ENCODE peak calls at places on chromosomes 12 and 14, in six cellular contexts. One of them, this sample, is unnamed.

GRCh38 chr12:3381059-3382047 is 109.7 kb upstream of the PRMT8 start:
- DNase-seq in left ventricle myocardium inferior: no peak
- DNase-seq in fibroblast of the aortic adventitia: peak; percentile 17
- DNase-seq in stimulated activated CD4-positive, alpha-beta T cell treated with anti-CD3 and anti-CD28 coated beads, Interleukin-12 subunit alpha, Interleukin-12 subunit beta, amount 100 ng/mL, for 4 hours: no peak
- DNase-seq in A549: no peak
- DNase-seq in nephron progenitor cell: no peak
- DNase-seq in this sample: peak; percentile 32

GRCh38 chr12:102957339-102958050 is at the start of gene ASCL1:
- DNase-seq in stimulated activated CD4-positive, alpha-beta T cell treated with anti-CD3 and anti-CD28 coated beads, Interleukin-12 subunit alpha, Interleukin-12 subunit beta, amount 100 ng/mL, for 4 hours: no peak
- DNase-seq in A549: no peak
- DNase-seq in nephron progenitor cell: peak; percentile 44
- DNase-seq in fibroblast of the aortic adventitia: peak; percentile 28
- DNase-seq in left ventricle myocardium inferior: no peak
- DNase-seq in this sample: no peak

GRCh38 chr12:89597210-89597609 is 71.4 kb upstream of the POC1B start:
- DNase-seq in stimulated activated CD4-positive, alpha-beta T cell treated with anti-CD3 and anti-CD28 coated beads, Interleukin-12 subunit alpha, Interleukin-12 subunit beta, amount 100 ng/mL, for 4 hours: no peak
- DNase-seq in A549: no peak
- DNase-seq in left ventricle myocardium inferior: no peak
- DNase-seq in fibroblast of the aortic adventitia: no peak
- DNase-seq in nephron progenitor cell: no peak
- DNase-seq in this sample: no peak

GRCh38 chr12:95763809-95764253 is 26.7 kb downstream of the NTN4 start:
- DNase-seq in stimulated activated CD4-positive, alpha-beta T cell treated with anti-CD3 and anti-CD28 coated beads, Interleukin-12 subunit alpha, Interleukin-12 subunit beta, amount 100 ng/mL, for 4 hours: no peak
- DNase-seq in A549: peak; percentile 75
- DNase-seq in fibroblast of the aortic adventitia: peak; percentile 83
- DNase-seq in nephron progenitor cell: no peak
- DNase-seq in left ventricle myocardium inferior: no peak
- DNase-seq in this sample: no peak

GRCh38 chr14:68649461-68650189 is 143.2 kb downstream of the ZFP36L1 start:
- DNase-seq in A549: no peak
- DNase-seq in fibroblast of the aortic adventitia: peak; percentile 58
- DNase-seq in left ventricle myocardium inferior: no peak
- DNase-seq in nephron progenitor cell: no peak
- DNase-seq in stimulated activated CD4-positive, alpha-beta T cell treated with anti-CD3 and anti-CD28 coated beads, Interleukin-12 subunit alpha, Interleukin-12 subunit beta, amount 100 ng/mL, for 4 hours: no peak
- DNase-seq in this sample: no peak

GRCh38 chr14:35406811-35407630 is 2.5 kb upstream of the NFKBIA start:
- DNase-seq in left ventricle myocardium inferior: no peak
- DNase-seq in fibroblast of the aortic adventitia: peak; percentile 82
- DNase-seq in nephron progenitor cell: no peak
- DNase-seq in stimulated activated CD4-positive, alpha-beta T cell treated with anti-CD3 and anti-CD28 coated beads, Interleukin-12 subunit alpha, Interleukin-12 subunit beta, amount 100 ng/mL, for 4 hours: no peak
- DNase-seq in A549: peak; percentile 86
- DNase-seq in this sample: no peak

GRCh38 chr12:113247123-113248045 is 26.1 kb downstream of the TPCN1 start:
- DNase-seq in stimulated activated CD4-positive, alpha-beta T cell treated with anti-CD3 and anti-CD28 coated beads, Interleukin-12 subunit alpha, Interleukin-12 subunit beta, amount 100 ng/mL, for 4 hours: no peak
- DNase-seq in A549: no peak
- DNase-seq in nephron progenitor cell: no peak
- DNase-seq in fibroblast of the aortic adventitia: no peak
- DNase-seq in left ventricle myocardium inferior: no peak
- DNase-seq in this sample: no peak

GRCh38 chr12:107622005-107622404 is 63.6 kb upstream of the PWP1 start:
- DNase-seq in A549: no peak
- DNase-seq in fibroblast of the aortic adventitia: peak; percentile 26
- DNase-seq in nephron progenitor cell: peak; percentile 26
- DNase-seq in stimulated activated CD4-positive, alpha-beta T cell treated with anti-CD3 and anti-CD28 coated beads, Interleukin-12 subunit alpha, Interleukin-12 subunit beta, amount 100 ng/mL, for 4 hours: no peak
- DNase-seq in left ventricle myocardium inferior: no peak
- DNase-seq in this sample: no peak

GRCh38 chr14:24840204-24840893 is 206.4 kb upstream of the GZMB start:
- DNase-seq in fibroblast of the aortic adventitia: no peak
- DNase-seq in stimulated activated CD4-positive, alpha-beta T cell treated with anti-CD3 and anti-CD28 coated beads, Interleukin-12 subunit alpha, Interleukin-12 subunit beta, amount 100 ng/mL, for 4 hours: no peak
- DNase-seq in nephron progenitor cell: no peak
- DNase-seq in left ventricle myocardium inferior: no peak
- DNase-seq in A549: no peak
- DNase-seq in this sample: no peak

GRCh38 chr14:51139221-51139681 is 44.3 kb upstream of the TRIM9 start:
- DNase-seq in fibroblast of the aortic adventitia: no peak
- DNase-seq in nephron progenitor cell: no peak
- DNase-seq in stimulated activated CD4-positive, alpha-beta T cell treated with anti-CD3 and anti-CD28 coated beads, Interleukin-12 subunit alpha, Interleukin-12 subunit beta, amount 100 ng/mL, for 4 hours: no peak
- DNase-seq in A549: no peak
- DNase-seq in left ventricle myocardium inferior: no peak
- DNase-seq in this sample: no peak

This sample was measured in ovary.